ENCODE peak calls at places on chromosome X, in four cellular contexts. L is HCT116, M is PC-9, H is hepatocyte. U is an unnamed sample.
A peak's percentile ranks its signal among the peaks of the same experiment; 100 is the strongest.

GRCh38 chrX:41419082-41419481 is 28.1 kb upstream of the NYX start:
- DNase-seq in M (no peak), H (no peak), L (no peak), U (no peak)

GRCh38 chrX:57286507-57287251 is at the start of gene FAAH2:
- DNase-seq in L (peak; percentile 90), H (peak; percentile 87), M (peak; percentile 92), U (peak; percentile 96)

GRCh38 chrX:74249963-74250362 is 54.0 kb upstream of the ZCCHC13 start:
- DNase-seq in H (peak; percentile 15), L (no peak), M (no peak), U (no peak)

GRCh38 chrX:126820700-126821420 is 1.3 kb downstream of the PRR32 start:
- DNase-seq in L (no peak), M (no peak), H (no peak), U (no peak)

GRCh38 chrX:47574096-47574553 is 8.1 kb upstream of the TIMP1 start:
- DNase-seq in L (no peak), H (peak; percentile 35), M (no peak), U (no peak)

GRCh38 chrX:151396042-151396826 is 772 bp upstream of the VMA21 start:
- DNase-seq in L (no peak), H (no peak), M (peak; percentile 86), U (peak; percentile 30)

GRCh38 chrX:20060961-20061868 is 55.5 kb downstream of the MAP7D2 start:
- DNase-seq in H (no peak), M (no peak), L (no peak), U (peak; percentile 75)

GRCh38 chrX:50067435-50068292 is 133.1 kb downstream of the AKAP4 start:
- DNase-seq in L (no peak), M (no peak), H (peak; percentile 80), U (no peak)

GRCh38 chrX:107204063-107204605 is 2.1 kb downstream of the NUP62CL start:
- DNase-seq in H (peak; percentile 34), M (no peak), L (no peak), U (no peak)

GRCh38 chrX:152343306-152343705 is 107.8 kb downstream of the GABRA3 start:
- DNase-seq in M (no peak), L (no peak), H (no peak), U (no peak)

GRCh38 chrX:40145001-40145631 is 47.4 kb upstream of the BCOR start:
- DNase-seq in L (no peak), M (no peak), H (no peak), U (no peak)

GRCh38 chrX:134990475-134991473 is at the start of gene SMIM10:
- DNase-seq in H (peak; percentile 72), L (no peak), M (no peak), U (peak; percentile 17)

GRCh38 chrX:133850414-133850813 is 135.0 kb downstream of the GPC3 start:
- DNase-seq in M (no peak), L (no peak), H (no peak), U (no peak)

GRCh38 chrX:53266175-53266574 is 15.2 kb downstream of the IQSEC2 start:
- DNase-seq in L (no peak), H (no peak), M (peak; percentile 49), U (no peak)

GRCh38 chrX:56798866-56799864 is 70.1 kb downstream of the NBDY start:
- DNase-seq in M (no peak), L (no peak), H (no peak), U (peak; percentile 45)

GRCh38 chrX:18574591-18574990 is 97.3 kb downstream of the RS1 start:
- DNase-seq in M (no peak), H (no peak), L (no peak), U (no peak)

GRCh38 chrX:137052641-137053235 is 18.9 kb upstream of the GPR101 start:
- DNase-seq in M (no peak), L (no peak), H (no peak), U (peak; percentile 29)

GRCh38 chrX:152735860-152736511 is 2.4 kb downstream of the MAGEA12 start:
- DNase-seq in H (no peak), M (no peak), L (no peak), U (peak; percentile 4)

GRCh38 chrX:150503898-150504219 is 64.6 kb upstream of the MTM1 start:
- DNase-seq in L (no peak), M (no peak), H (no peak), U (no peak)

GRCh38 chrX:138748480-138748879 is 37.0 kb upstream of the FGF13 start:
- DNase-seq in H (peak; percentile 33), L (no peak), M (no peak), U (peak; percentile 32)

GRCh38 chrX:83022020-83022419 is 486.1 kb upstream of the POU3F4 start:
- DNase-seq in L (no peak), M (no peak), H (no peak), U (peak; percentile 40)

GRCh38 chrX:79259073-79259689 is 108.0 kb downstream of the ITM2A start:
- DNase-seq in L (no peak), H (no peak), M (no peak), U (peak; percentile 93)

GRCh38 chrX:57282568-57282967 is 3.9 kb upstream of the FAAH2 start:
- DNase-seq in L (no peak), M (no peak), H (no peak), U (peak; percentile 56)

GRCh38 chrX:40095588-40096394 is 2.0 kb downstream of the BCOR start:
- DNase-seq in M (no peak), L (no peak), H (peak; percentile 46), U (peak; percentile 47)

GRCh38 chrX:11399481-11399880 is 106.3 kb downstream of the AMELX start:
- DNase-seq in M (no peak), L (no peak), H (no peak), U (no peak)

GRCh38 chrX:118026631-118027030 is 90.0 kb downstream of the KLHL13 start:
- DNase-seq in H (no peak), M (no peak), L (no peak), U (no peak)

GRCh38 chrX:39377171-39377570 is 575.9 kb downstream of the MID1IP1 start:
- DNase-seq in L (no peak), M (no peak), H (peak; percentile 21), U (no peak)

GRCh38 chrX:144592036-144592435 is 655.3 kb upstream of the SPANXN1 start:
- DNase-seq in L (no peak), M (no peak), H (no peak), U (peak; percentile 73)

DNA sequence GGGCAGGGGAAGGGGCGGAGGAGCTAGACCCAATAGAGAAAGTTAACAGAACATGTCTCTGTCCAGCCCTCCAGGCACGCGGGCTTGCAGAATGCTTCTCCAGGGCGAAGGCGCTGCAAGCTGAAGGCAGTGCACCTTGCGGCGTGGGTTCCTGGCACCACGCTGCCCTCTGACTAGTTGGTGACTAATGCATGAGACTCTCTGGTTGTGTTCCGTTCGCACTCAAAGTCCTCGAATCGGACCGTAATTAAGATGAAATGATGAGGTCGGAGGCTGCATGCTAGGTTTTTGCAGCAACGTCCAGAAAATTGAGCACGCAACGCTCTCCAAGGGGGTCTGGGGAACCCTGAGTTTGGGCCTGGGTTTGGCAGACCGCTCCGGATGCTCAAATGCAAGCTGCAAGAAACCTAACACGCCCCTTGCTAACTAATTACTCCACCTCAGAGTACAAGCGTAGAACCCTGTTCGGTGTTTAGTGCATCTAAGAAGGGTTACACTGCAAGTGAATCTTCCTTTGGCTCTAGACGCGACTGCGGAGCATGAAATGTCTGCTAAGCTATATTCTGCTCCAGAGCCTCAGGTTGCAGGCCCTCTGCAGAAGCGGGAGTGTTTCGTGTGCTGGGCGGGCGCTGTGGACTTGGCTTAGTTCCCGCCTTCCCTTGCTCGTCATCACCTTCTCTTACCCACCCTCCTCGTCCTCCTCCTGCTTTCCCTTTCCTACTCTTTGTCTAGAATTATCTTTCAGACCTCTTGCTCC is 57.1 kb upstream of the NKAP start:
- DNase-seq in H (peak; percentile 14), L (no peak), M (no peak), U (no peak)
- TF ChIP-seq EZH2 in H (no peak), L (no peak), M (no peak), U (no peak)

GRCh38 chrX:51336584-51336983 is 4.0 kb downstream of the NUDT10 start:
- DNase-seq in M (no peak), H (peak; percentile 55), L (peak; percentile 13), U (peak; percentile 43)
- H3K4me1 ChIP-seq in M (no peaks in the 10 kb centered on the region), H (no peaks in the 10 kb centered on the region), L (no peaks in the 10 kb centered on the region), U (no peaks in the 10 kb centered on the region)

GRCh38 chrX:140087865-140088264 is 122.5 kb upstream of the CXorf66 start:
- DNase-seq in M (no peak), H (no peak), L (no peak), U (no peak)
- H3K9me2 ChIP-seq in M (no peaks in the 10 kb centered on the region), H (no peaks in the 10 kb centered on the region), L (no peaks in the 10 kb centered on the region), U (no peaks in the 10 kb centered on the region)

GRCh38 chrX:120020305-120020704 is 57.2 kb downstream of the RHOXF2B start:
- DNase-seq in L (no peak), H (no peak), M (no peak), U (no peak)

GRCh38 chrX:120016068-120016441 is 61.4 kb downstream of the RHOXF2B start:
- DNase-seq in M (no peak), H (no peak), L (no peak), U (no peak)

GRCh38 chrX:120014354-120015129 is 62.9 kb downstream of the RHOXF2B start:
- DNase-seq in H (no peak), L (no peak), M (no peak), U (no peak)

DNA sequence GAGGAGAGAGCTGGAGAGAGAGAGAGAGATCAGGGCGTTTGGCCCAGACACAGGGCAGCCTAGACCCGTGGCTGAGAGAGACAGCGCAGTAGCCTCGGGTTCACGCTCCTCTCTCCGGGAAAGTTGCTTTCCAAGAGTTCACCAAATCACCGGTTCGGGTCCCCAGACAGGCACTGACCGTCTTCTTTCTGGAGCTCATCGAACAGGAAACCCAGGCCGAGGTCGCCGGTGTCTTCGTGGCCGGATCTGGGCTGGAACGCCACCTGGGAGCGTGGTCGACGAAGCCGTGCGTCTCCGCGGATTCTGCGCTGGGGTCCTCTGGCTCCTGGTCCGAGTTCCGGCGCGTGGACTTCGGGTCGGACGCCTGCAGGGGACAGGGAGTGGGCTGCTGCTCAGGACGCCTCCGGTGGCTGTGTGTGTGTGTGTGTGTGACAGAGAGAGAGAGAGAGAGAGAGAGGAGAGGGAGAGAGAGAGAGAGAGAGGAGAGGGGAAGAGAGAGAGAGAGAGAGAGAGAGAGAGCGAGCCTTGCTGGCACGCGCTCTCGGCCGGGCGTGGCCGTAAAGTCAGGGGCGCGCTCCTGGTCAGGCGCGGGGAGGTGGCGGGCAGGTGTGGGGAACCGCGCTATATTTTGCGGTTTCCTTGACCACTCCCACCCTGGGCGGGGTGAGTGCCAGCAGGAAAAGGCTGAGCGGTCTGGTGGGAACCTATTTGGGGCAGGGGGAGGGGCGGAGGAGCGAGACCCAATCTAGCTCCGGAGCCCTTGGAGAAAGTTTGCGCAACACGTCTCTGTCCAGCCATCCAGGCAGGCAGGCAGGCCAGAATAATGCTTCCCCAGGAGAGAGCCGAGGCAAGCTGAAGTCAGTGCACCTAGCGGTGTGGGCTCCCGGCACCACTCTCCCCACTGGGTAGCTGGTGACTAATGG is 62.1 kb downstream of the RHOXF2B start:
- DNase-seq in M (no peak), L (no peak), H (peak; percentile 18), U (peak; percentile 23)
- TF ChIP-seq EZH2 in M (no peak), L (no peak), H (no peak), U (no peak)

GRCh38 chrX:154048398-154048797 is 28.7 kb upstream of the IRAK1 start:
- DNase-seq in H (no peak), L (no peak), M (no peak), U (no peak)

GRCh38 chrX:154051210-154051810 is 31.6 kb upstream of the IRAK1 start:
- DNase-seq in H (peak; percentile 78), L (peak; percentile 3), M (no peak), U (peak; percentile 57)

GRCh38 chrX:154047266-154047665 is 27.6 kb upstream of the IRAK1 start:
- DNase-seq in H (no peak), L (no peak), M (no peak), U (no peak)

GRCh38 chrX:154049209-154050112 is 29.8 kb upstream of the IRAK1 start:
- DNase-seq in L (no peak), M (no peak), H (no peak), U (no peak)

GRCh38 chrX:154050113-154050495 is 30.4 kb upstream of the IRAK1 start:
- DNase-seq in L (no peak), M (no peak), H (no peak), U (no peak)
- H3K4me1 ChIP-seq in L (no peaks in the 10 kb centered on the region), M (peaks cover 3% of the 10 kb centered on the region), H (peaks cover 18% of the 10 kb centered on the region), U (no peaks in the 10 kb centered on the region)